ENCODE peak calls at places on chromosomes 1 and 21, in seven cellular contexts. One of them, this sample, is unnamed.
A peak's percentile ranks its signal among the peaks of the same experiment; 100 is the strongest.

GRCh38 chr1:207871117-207871649 is 39.7 kb downstream of the CD34 start:
- DNase-seq in tibial nerve: no peak
- DNase-seq in cardiac fibroblast: no peak
- DNase-seq in nephron progenitor cell: no peak
- DNase-seq in neural crest cell: no peak
- DNase-seq in GM12878: no peak
- DNase-seq in neural progenitor cell: no peak
- DNase-seq in this sample: no peak

GRCh38 chr1:113169591-113169990 is 96.6 kb downstream of the LRIG2 start:
- DNase-seq in tibial nerve: no peak
- DNase-seq in cardiac fibroblast: no peak
- DNase-seq in nephron progenitor cell: no peak
- DNase-seq in neural crest cell: no peak
- DNase-seq in GM12878: no peak
- DNase-seq in neural progenitor cell: no peak
- DNase-seq in this sample: no peak

GRCh38 chr1:8349961-8350360 is 32.0 kb downstream of the SLC45A1 start:
- DNase-seq in tibial nerve: peak; percentile 55
- DNase-seq in cardiac fibroblast: peak; percentile 80
- DNase-seq in nephron progenitor cell: no peak
- DNase-seq in neural crest cell: no peak
- DNase-seq in GM12878: no peak
- DNase-seq in neural progenitor cell: no peak
- DNase-seq in this sample: peak; percentile 52

GRCh38 chr1:34792424-34792823 is 375 bp upstream of the GJA4 start:
- DNase-seq in tibial nerve: no peak
- DNase-seq in cardiac fibroblast: no peak
- DNase-seq in nephron progenitor cell: no peak
- DNase-seq in neural crest cell: no peak
- DNase-seq in GM12878: no peak
- DNase-seq in neural progenitor cell: no peak
- DNase-seq in this sample: no peak

GRCh38 chr21:46157396-46157986 is 2.1 kb upstream of the FTCD start:
- DNase-seq in tibial nerve: peak; percentile 7
- DNase-seq in cardiac fibroblast: no peak
- DNase-seq in nephron progenitor cell: no peak
- DNase-seq in neural crest cell: no peak
- DNase-seq in GM12878: no peak
- DNase-seq in neural progenitor cell: no peak
- DNase-seq in this sample: no peak

GRCh38 chr21:45366476-45366875 is 38.5 kb upstream of the COL18A1 start:
- DNase-seq in tibial nerve: no peak
- DNase-seq in cardiac fibroblast: no peak
- DNase-seq in nephron progenitor cell: no peak
- DNase-seq in neural crest cell: no peak
- DNase-seq in GM12878: no peak
- DNase-seq in neural progenitor cell: no peak
- DNase-seq in this sample: no peak

GRCh38 chr1:27934818-27935549 is at the start of gene SMPDL3B:
- DNase-seq in tibial nerve: no peak
- DNase-seq in cardiac fibroblast: peak; percentile 9
- DNase-seq in nephron progenitor cell: peak; percentile 46
- DNase-seq in neural crest cell: no peak
- DNase-seq in GM12878: no peak
- DNase-seq in neural progenitor cell: peak; percentile 76
- DNase-seq in this sample: no peak

GRCh38 chr1:183567584-183567983 is 22.7 kb downstream of the NCF2 start:
- DNase-seq in tibial nerve: no peak
- DNase-seq in cardiac fibroblast: peak; percentile 23
- DNase-seq in nephron progenitor cell: no peak
- DNase-seq in neural crest cell: no peak
- DNase-seq in GM12878: peak; percentile 17
- DNase-seq in neural progenitor cell: no peak
- DNase-seq in this sample: no peak

GRCh38 chr1:113605099-113605498 is 154.2 kb downstream of the PHTF1 start:
- DNase-seq in tibial nerve: no peak
- DNase-seq in cardiac fibroblast: peak; percentile 1
- DNase-seq in nephron progenitor cell: no peak
- DNase-seq in neural crest cell: no peak
- DNase-seq in GM12878: no peak
- DNase-seq in neural progenitor cell: no peak
- DNase-seq in this sample: no peak

GRCh38 chr1:16013220-16013907 is 4.5 kb downstream of the HSPB7 start:
- DNase-seq in tibial nerve: no peak
- DNase-seq in cardiac fibroblast: peak; percentile 72
- DNase-seq in nephron progenitor cell: peak; percentile 62
- DNase-seq in neural crest cell: no peak
- DNase-seq in GM12878: peak; percentile 24
- DNase-seq in neural progenitor cell: peak; percentile 51
- DNase-seq in this sample: no peak

GRCh38 chr21:20424943-20425342 is 573.3 kb upstream of the NCAM2 start:
- DNase-seq in tibial nerve: no peak
- DNase-seq in cardiac fibroblast: no peak
- DNase-seq in nephron progenitor cell: no peak
- DNase-seq in neural crest cell: no peak
- DNase-seq in GM12878: no peak
- DNase-seq in neural progenitor cell: no peak
- DNase-seq in this sample: no peak

GRCh38 chr1:11262171-11263049 is at the start of gene MTOR:
- DNase-seq in tibial nerve: peak; percentile 97
- DNase-seq in cardiac fibroblast: peak; percentile 100
- DNase-seq in nephron progenitor cell: peak; percentile 94
- DNase-seq in neural crest cell: peak; percentile 95
- DNase-seq in GM12878: peak; percentile 99
- DNase-seq in neural progenitor cell: peak; percentile 100
- DNase-seq in this sample: peak; percentile 94
- TF ChIP-seq CTCF in tibial nerve: no peak
- TF ChIP-seq CTCF in cardiac fibroblast: peak; percentile 21
- TF ChIP-seq CTCF in nephron progenitor cell: no peak
- TF ChIP-seq CTCF in neural crest cell: no peak
- TF ChIP-seq CTCF in GM12878: peak; percentile 18
- TF ChIP-seq CTCF in neural progenitor cell: peak; percentile 33
- TF ChIP-seq CTCF in this sample: no peak

GRCh38 chr1:116078699-116079223 is 32.4 kb upstream of the MAB21L3 start:
- DNase-seq in tibial nerve: no peak
- DNase-seq in cardiac fibroblast: no peak
- DNase-seq in nephron progenitor cell: no peak
- DNase-seq in neural crest cell: no peak
- DNase-seq in GM12878: no peak
- DNase-seq in neural progenitor cell: no peak
- DNase-seq in this sample: no peak
- TF ChIP-seq CTCF in tibial nerve: no peak
- TF ChIP-seq CTCF in cardiac fibroblast: no peak
- TF ChIP-seq CTCF in nephron progenitor cell: no peak
- TF ChIP-seq CTCF in neural crest cell: no peak
- TF ChIP-seq CTCF in GM12878: no peak
- TF ChIP-seq CTCF in neural progenitor cell: no peak
- TF ChIP-seq CTCF in this sample: no peak

DNA sequence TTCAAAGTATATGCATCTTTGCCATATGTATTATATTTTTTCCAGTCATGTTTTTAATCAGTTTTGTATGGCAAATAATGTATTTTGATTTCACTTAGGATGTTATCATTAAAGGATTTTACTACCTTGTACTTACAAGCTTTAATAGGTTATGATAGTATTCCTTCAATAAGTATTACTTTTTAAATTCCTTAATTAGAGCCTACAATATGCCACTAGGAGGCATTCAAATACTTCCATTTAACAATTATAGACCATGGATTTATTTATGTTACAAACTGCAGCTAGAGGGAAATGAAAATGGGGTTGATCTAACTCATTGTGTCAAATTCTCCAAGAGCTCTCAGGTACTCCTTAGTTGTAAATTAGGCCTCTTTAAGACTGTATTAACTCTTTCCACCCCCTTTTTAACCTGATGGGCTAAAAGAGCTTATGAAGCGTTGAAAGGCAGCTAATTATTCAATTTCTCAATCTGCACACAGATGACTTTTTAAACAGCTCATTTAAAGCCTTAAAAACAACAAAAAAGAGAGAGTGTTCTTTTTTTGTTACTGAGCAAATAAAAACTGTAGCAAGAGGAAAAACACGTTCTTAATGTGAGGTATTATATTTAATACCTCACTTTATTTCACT is 156.2 kb downstream of the DENND1B start:
- DNase-seq in tibial nerve: no peak
- DNase-seq in cardiac fibroblast: peak; percentile 52
- DNase-seq in nephron progenitor cell: no peak
- DNase-seq in neural crest cell: no peak
- DNase-seq in GM12878: no peak
- DNase-seq in neural progenitor cell: peak; percentile 13
- DNase-seq in this sample: no peak
- TF ChIP-seq CTCF in tibial nerve: peak; percentile 54
- TF ChIP-seq CTCF in cardiac fibroblast: peak; percentile 30
- TF ChIP-seq CTCF in nephron progenitor cell: no peak
- TF ChIP-seq CTCF in neural crest cell: peak; percentile 61
- TF ChIP-seq CTCF in GM12878: peak; percentile 13
- TF ChIP-seq CTCF in neural progenitor cell: peak; percentile 44
- TF ChIP-seq CTCF in this sample: no peak

GRCh38 chr21:43917515-43918384 is 52.7 kb downstream of the AGPAT3 start:
- DNase-seq in tibial nerve: no peak
- DNase-seq in cardiac fibroblast: no peak
- DNase-seq in nephron progenitor cell: no peak
- DNase-seq in neural crest cell: no peak
- DNase-seq in GM12878: peak; percentile 25
- DNase-seq in neural progenitor cell: no peak
- DNase-seq in this sample: no peak
- TF ChIP-seq CTCF in tibial nerve: no peak
- TF ChIP-seq CTCF in cardiac fibroblast: no peak
- TF ChIP-seq CTCF in nephron progenitor cell: no peak
- TF ChIP-seq CTCF in neural crest cell: no peak
- TF ChIP-seq CTCF in GM12878: peak; percentile 35
- TF ChIP-seq CTCF in neural progenitor cell: no peak
- TF ChIP-seq CTCF in this sample: no peak

GRCh38 chr21:31218830-31219608 is 125.0 kb downstream of the TIAM1 start:
- DNase-seq in tibial nerve: peak; percentile 62
- DNase-seq in cardiac fibroblast: peak; percentile 64
- DNase-seq in nephron progenitor cell: peak; percentile 39
- DNase-seq in neural crest cell: no peak
- DNase-seq in GM12878: no peak
- DNase-seq in neural progenitor cell: peak; percentile 8
- DNase-seq in this sample: no peak

GRCh38 chr21:31216206-31216605 is 127.9 kb downstream of the TIAM1 start:
- DNase-seq in tibial nerve: no peak
- DNase-seq in cardiac fibroblast: no peak
- DNase-seq in nephron progenitor cell: no peak
- DNase-seq in neural crest cell: no peak
- DNase-seq in GM12878: no peak
- DNase-seq in neural progenitor cell: no peak
- DNase-seq in this sample: no peak

DNA sequence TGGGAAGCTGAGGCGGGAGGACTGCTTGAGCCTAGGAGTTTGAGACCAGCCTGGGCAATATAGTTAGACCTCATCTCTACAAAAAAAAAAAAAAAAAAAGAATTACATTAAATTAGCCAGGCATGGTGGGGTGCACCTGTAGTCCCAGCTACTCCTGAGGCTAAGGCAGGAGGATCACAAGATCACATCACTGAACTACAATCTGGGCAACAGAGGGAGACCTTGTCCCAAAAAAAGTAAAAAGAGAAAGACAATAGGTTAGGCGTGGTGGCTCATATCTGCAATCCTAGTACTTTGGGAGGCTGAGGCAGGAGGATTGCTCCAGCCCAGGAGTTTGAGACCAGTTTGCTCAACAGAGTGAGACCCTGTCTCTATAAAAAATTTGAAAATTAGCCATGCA is 130.3 kb downstream of the TIAM1 start:
- DNase-seq in tibial nerve: no peak
- DNase-seq in cardiac fibroblast: no peak
- DNase-seq in nephron progenitor cell: no peak
- DNase-seq in neural crest cell: no peak
- DNase-seq in GM12878: no peak
- DNase-seq in neural progenitor cell: no peak
- DNase-seq in this sample: no peak
- TF ChIP-seq CTCF in tibial nerve: no peak
- TF ChIP-seq CTCF in cardiac fibroblast: no peak
- TF ChIP-seq CTCF in nephron progenitor cell: no peak
- TF ChIP-seq CTCF in neural crest cell: no peak
- TF ChIP-seq CTCF in GM12878: no peak
- TF ChIP-seq CTCF in neural progenitor cell: no peak
- TF ChIP-seq CTCF in this sample: no peak

DNA sequence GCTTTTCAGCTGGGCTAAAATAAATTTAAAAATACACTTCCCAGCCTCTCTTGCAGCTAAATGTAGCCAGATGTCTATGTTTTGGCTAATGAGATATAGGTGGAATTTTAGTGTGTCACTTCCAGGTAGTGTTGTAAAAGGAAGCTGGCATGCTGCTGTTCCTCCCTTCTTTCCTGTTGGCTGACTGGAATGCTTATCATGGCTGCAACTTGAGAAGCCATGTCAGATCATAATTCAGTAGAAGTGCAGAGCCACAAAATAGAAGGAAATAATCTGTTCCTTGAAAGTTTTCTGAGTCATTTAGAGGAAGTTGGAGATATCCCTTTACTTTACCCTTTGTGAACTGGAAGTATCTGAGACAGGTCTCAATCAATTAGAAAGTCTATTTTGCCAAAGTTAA is 10.9 kb upstream of the RBM15 start:
- DNase-seq in tibial nerve: no peak
- DNase-seq in cardiac fibroblast: peak; percentile 31
- DNase-seq in nephron progenitor cell: no peak
- DNase-seq in neural crest cell: no peak
- DNase-seq in GM12878: no peak
- DNase-seq in neural progenitor cell: no peak
- DNase-seq in this sample: no peak
- TF ChIP-seq CTCF in tibial nerve: no peak
- TF ChIP-seq CTCF in cardiac fibroblast: no peak
- TF ChIP-seq CTCF in nephron progenitor cell: no peak
- TF ChIP-seq CTCF in neural crest cell: no peak
- TF ChIP-seq CTCF in GM12878: no peak
- TF ChIP-seq CTCF in neural progenitor cell: no peak
- TF ChIP-seq CTCF in this sample: no peak